ENCODE peak calls at places on chromosomes 2 and 18, in ten cellular contexts. One of them, this sample, is unnamed.

GRCh38 chr18:40868110-40868858 is 1086.8 kb upstream of the PIK3C3 start:
- DNase-seq in endodermal cell: no peak
- DNase-seq in naive thymus-derived CD8-positive, alpha-beta T cell: no peak
- DNase-seq in spleen: no peak
- DNase-seq in activated gamma-delta T cell treated with Interleukin-2 at 50 U/mL for 16 hours: no peak
- DNase-seq in activated CD4-positive, CD25-positive, alpha-beta regulatory T cell: no peak
- DNase-seq in sciatic nerve: no peak
- DNase-seq in kidney epithelial cell: peak
- DNase-seq in iris pigment epithelial cell: peak
- DNase-seq in NAMALWA: no peak
- DNase-seq in this sample: no peak

GRCh38 chr2:197097578-197098366 is 171.3 kb upstream of the PGAP1 start:
- DNase-seq in NAMALWA: no peak
- DNase-seq in iris pigment epithelial cell: peak
- DNase-seq in sciatic nerve: no peak
- DNase-seq in activated CD4-positive, CD25-positive, alpha-beta regulatory T cell: no peak
- DNase-seq in naive thymus-derived CD8-positive, alpha-beta T cell: no peak
- DNase-seq in spleen: no peak
- DNase-seq in kidney epithelial cell: peak
- DNase-seq in activated gamma-delta T cell treated with Interleukin-2 at 50 U/mL for 16 hours: no peak
- DNase-seq in endodermal cell: no peak
- DNase-seq in this sample: no peak

GRCh38 chr18:40159141-40160017 is 1795.7 kb upstream of the PIK3C3 start:
- DNase-seq in spleen: no peak
- DNase-seq in NAMALWA: peak
- DNase-seq in kidney epithelial cell: no peak
- DNase-seq in sciatic nerve: no peak
- DNase-seq in activated CD4-positive, CD25-positive, alpha-beta regulatory T cell: no peak
- DNase-seq in endodermal cell: no peak
- DNase-seq in naive thymus-derived CD8-positive, alpha-beta T cell: no peak
- DNase-seq in iris pigment epithelial cell: peak
- DNase-seq in activated gamma-delta T cell treated with Interleukin-2 at 50 U/mL for 16 hours: no peak
- DNase-seq in this sample: no peak

GRCh38 chr2:143942486-143942885 is 577.4 kb downstream of the ZEB2 start:
- DNase-seq in endodermal cell: no peak
- DNase-seq in naive thymus-derived CD8-positive, alpha-beta T cell: no peak
- DNase-seq in activated gamma-delta T cell treated with Interleukin-2 at 50 U/mL for 16 hours: no peak
- DNase-seq in NAMALWA: no peak
- DNase-seq in activated CD4-positive, CD25-positive, alpha-beta regulatory T cell: no peak
- DNase-seq in spleen: no peak
- DNase-seq in iris pigment epithelial cell: no peak
- DNase-seq in kidney epithelial cell: no peak
- DNase-seq in sciatic nerve: no peak
- DNase-seq in this sample: no peak

GRCh38 chr2:72032481-72033041 is 115.1 kb downstream of the CYP26B1 start:
- DNase-seq in kidney epithelial cell: no peak
- DNase-seq in iris pigment epithelial cell: no peak
- DNase-seq in sciatic nerve: peak
- DNase-seq in endodermal cell: peak
- DNase-seq in activated CD4-positive, CD25-positive, alpha-beta regulatory T cell: no peak
- DNase-seq in activated gamma-delta T cell treated with Interleukin-2 at 50 U/mL for 16 hours: no peak
- DNase-seq in spleen: peak
- DNase-seq in naive thymus-derived CD8-positive, alpha-beta T cell: no peak
- DNase-seq in NAMALWA: no peak
- DNase-seq in this sample: no peak

GRCh38 chr2:9230051-9230802 is 23.6 kb downstream of the ASAP2 start:
- DNase-seq in iris pigment epithelial cell: no peak
- DNase-seq in endodermal cell: no peak
- DNase-seq in activated gamma-delta T cell treated with Interleukin-2 at 50 U/mL for 16 hours: no peak
- DNase-seq in spleen: no peak
- DNase-seq in naive thymus-derived CD8-positive, alpha-beta T cell: no peak
- DNase-seq in kidney epithelial cell: no peak
- DNase-seq in activated CD4-positive, CD25-positive, alpha-beta regulatory T cell: no peak
- DNase-seq in sciatic nerve: no peak
- DNase-seq in NAMALWA: no peak
- DNase-seq in this sample: no peak

GRCh38 chr2:179201884-179202283 is 62.7 kb downstream of the SESTD1 start:
- DNase-seq in activated CD4-positive, CD25-positive, alpha-beta regulatory T cell: no peak
- DNase-seq in iris pigment epithelial cell: peak
- DNase-seq in sciatic nerve: no peak
- DNase-seq in NAMALWA: peak
- DNase-seq in activated gamma-delta T cell treated with Interleukin-2 at 50 U/mL for 16 hours: no peak
- DNase-seq in kidney epithelial cell: no peak
- DNase-seq in endodermal cell: no peak
- DNase-seq in naive thymus-derived CD8-positive, alpha-beta T cell: no peak
- DNase-seq in spleen: no peak
- DNase-seq in this sample: no peak

GRCh38 chr18:79582978-79583377 is 96.6 kb upstream of the CTDP1 start:
- DNase-seq in activated CD4-positive, CD25-positive, alpha-beta regulatory T cell: no peak
- DNase-seq in spleen: no peak
- DNase-seq in iris pigment epithelial cell: no peak
- DNase-seq in sciatic nerve: peak
- DNase-seq in kidney epithelial cell: no peak
- DNase-seq in endodermal cell: peak
- DNase-seq in naive thymus-derived CD8-positive, alpha-beta T cell: no peak
- DNase-seq in activated gamma-delta T cell treated with Interleukin-2 at 50 U/mL for 16 hours: no peak
- DNase-seq in NAMALWA: no peak
- DNase-seq in this sample: no peak

GRCh38 chr18:55381277-55381676 is 206.7 kb downstream of the TCF4 start:
- DNase-seq in spleen: no peak
- DNase-seq in endodermal cell: no peak
- DNase-seq in naive thymus-derived CD8-positive, alpha-beta T cell: no peak
- DNase-seq in kidney epithelial cell: no peak
- DNase-seq in sciatic nerve: no peak
- DNase-seq in iris pigment epithelial cell: peak
- DNase-seq in activated CD4-positive, CD25-positive, alpha-beta regulatory T cell: no peak
- DNase-seq in NAMALWA: no peak
- DNase-seq in activated gamma-delta T cell treated with Interleukin-2 at 50 U/mL for 16 hours: no peak
- DNase-seq in this sample: no peak

GRCh38 chr2:224983719-224984388 is 58.4 kb downstream of the DOCK10 start:
- DNase-seq in iris pigment epithelial cell: no peak
- DNase-seq in activated CD4-positive, CD25-positive, alpha-beta regulatory T cell: no peak
- DNase-seq in sciatic nerve: no peak
- DNase-seq in NAMALWA: no peak
- DNase-seq in spleen: no peak
- DNase-seq in kidney epithelial cell: no peak
- DNase-seq in endodermal cell: no peak
- DNase-seq in activated gamma-delta T cell treated with Interleukin-2 at 50 U/mL for 16 hours: no peak
- DNase-seq in naive thymus-derived CD8-positive, alpha-beta T cell: no peak
- DNase-seq in this sample: no peak

GRCh38 chr2:100623033-100623715 is 60.4 kb downstream of the PDCL3 start:
- DNase-seq in endodermal cell: no peak
- DNase-seq in activated gamma-delta T cell treated with Interleukin-2 at 50 U/mL for 16 hours: no peak
- DNase-seq in naive thymus-derived CD8-positive, alpha-beta T cell: no peak
- DNase-seq in NAMALWA: no peak
- DNase-seq in kidney epithelial cell: no peak
- DNase-seq in sciatic nerve: no peak
- DNase-seq in spleen: no peak
- DNase-seq in activated CD4-positive, CD25-positive, alpha-beta regulatory T cell: no peak
- DNase-seq in iris pigment epithelial cell: no peak
- DNase-seq in this sample: no peak